ENCODE peak calls at places on chromosomes 4 and X, in seven cellular contexts. J, N, W, O, A, V and I are unnamed samples. For H3K27me3 and H3K4me1, the result is how much of the 10 kb centered on the place peaks cover.

GRCh38 chr4:90120037-90120436 is 7.2 kb upstream of the CCSER1 start:
- DNase-seq in V (no peak), A (no peak), N (peak), W (no peak), J (no peak), O (no peak), I (no peak)

GRCh38 chr4:18954538-18954937 is 933.0 kb upstream of the LCORL start:
- DNase-seq in A (no peak), V (no peak), N (no peak), W (no peak), O (no peak), J (no peak), I (no peak)

GRCh38 chr4:121370729-121371325 is 10.0 kb downstream of the QRFPR start:
- DNase-seq in O (no peak), V (no peak), W (peak), J (no peak), A (peak), N (peak), I (no peak)

GRCh38 chrX:134537179-134537945 is 77.4 kb downstream of the HPRT1 start:
- DNase-seq in A (no peak), N (no peak), W (no peak), V (no peak), J (no peak), O (no peak), I (no peak)

GRCh38 chr4:48139688-48140087 is 5.6 kb upstream of the TXK start:
- DNase-seq in A (no peak), V (no peak), W (peak), J (no peak), O (no peak), N (no peak), I (no peak)

GRCh38 chr4:51884055-51884454 is 41.1 kb downstream of the DCUN1D4 start:
- DNase-seq in N (no peak), O (no peak), W (no peak), J (no peak), A (no peak), V (no peak), I (no peak)

GRCh38 chr4:21134994-21135393 is 434.7 kb downstream of the PACRGL start:
- DNase-seq in J (no peak), O (no peak), V (no peak), N (no peak), A (no peak), W (peak), I (no peak)

GRCh38 chrX:3962511-3963350 is 249.3 kb upstream of the PRKX start:
- DNase-seq in V (no peak), O (no peak), W (peak), J (no peak), A (peak), N (peak), I (peak)

GRCh38 chrX:72554448-72555140 is 18.0 kb downstream of the HDAC8 start:
- DNase-seq in V (peak), N (peak), J (peak), O (no peak), A (no peak), W (no peak), I (no peak)

GRCh38 chr4:37453004-37453360 is 208.4 kb downstream of the NWD2 start:
- DNase-seq in V (no peak), A (peak), W (peak), O (peak), J (no peak), N (peak), I (no peak)
- H3K27me3 ChIP-seq in V (under half), A (under half), W (under half), O (under half), J (under half), N (half or more), I (under half)

GRCh38 chrX:40483502-40483901 is 97.3 kb upstream of the ATP6AP2 start:
- DNase-seq in A (no peak), O (no peak), W (no peak), J (no peak), V (no peak), N (no peak), I (no peak)
- H3K4me1 ChIP-seq in A (under half), O (under half), W (under half), J (under half), V (under half), N (under half), I (under half)

DNA sequence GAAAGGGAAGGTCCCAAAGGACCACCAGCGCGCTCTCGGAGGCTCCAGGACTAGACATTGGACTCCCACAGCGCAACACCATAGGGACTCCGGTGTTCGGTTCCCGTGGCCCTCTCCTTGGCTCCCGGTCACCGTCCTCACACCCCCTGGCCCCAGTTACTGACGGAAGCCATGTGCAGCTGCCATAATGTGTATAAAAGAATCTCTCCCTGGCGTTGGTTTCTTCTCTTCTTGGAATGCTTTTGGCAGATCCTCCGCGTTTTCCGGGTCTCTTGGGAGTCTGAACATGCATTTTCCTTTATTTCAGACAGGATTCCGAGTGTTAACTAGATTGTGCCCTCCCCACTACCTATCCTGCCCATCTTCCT is 69.7 kb downstream of the FBXO8 start:
- DNase-seq in N (peak), J (no peak), W (no peak), A (no peak), O (no peak), V (no peak), I (no peak)
- H3K27me3 ChIP-seq in N (half or more), J (under half), W (half or more), A (under half), O (under half), V (under half), I (half or more)

DNA sequence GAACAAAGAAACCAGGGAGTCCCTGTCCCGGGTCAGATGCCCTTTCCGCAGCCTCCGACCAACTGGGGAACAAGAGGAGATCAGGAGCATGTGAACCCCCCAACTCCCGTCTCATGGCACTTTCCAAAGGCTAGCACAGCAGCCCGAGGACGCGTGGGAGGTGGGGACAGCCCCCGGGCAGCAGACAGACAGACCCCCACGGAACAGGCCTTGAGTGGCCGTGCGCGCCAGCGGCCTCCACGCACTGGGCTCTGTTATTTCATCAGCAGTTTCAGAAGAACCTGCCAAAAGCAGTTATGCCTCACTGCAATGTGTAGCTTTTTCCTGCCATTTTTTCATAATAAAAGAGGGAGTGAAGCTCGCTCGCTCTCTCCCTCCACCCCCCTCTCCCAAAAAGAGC is 349 bp upstream of the FGF16 start:
- DNase-seq in W (no peak), A (no peak), O (no peak), J (peak), V (no peak), N (peak), I (no peak)
- H3K4me1 ChIP-seq in W (under half), A (under half), O (under half), J (under half), V (under half), N (under half), I (under half)

GRCh38 chrX:111387470-111387869 is 24.5 kb downstream of the DCX start:
- DNase-seq in O (no peak), N (no peak), J (no peak), V (no peak), W (no peak), A (no peak), I (no peak)
- H3K27me3 ChIP-seq in O (under half), N (under half), J (under half), V (under half), W (under half), A (under half), I (under half)